ENCODE peak calls at places on chromosome 21, in nine cellular contexts. C, U, K, W, R, E, T, G and N are unnamed samples.

GRCh38 chr21:28359300-28359699 is 633.4 kb downstream of the LTN1 start:
- DNase-seq in C (no peak), U (no peak), K (no peak), W (no peak), R (no peak), E (no peak), T (no peak), G (no peak), N (no peak)

GRCh38 chr21:46326110-46326703 is 2.3 kb downstream of the PCNT start:
- DNase-seq in C (no peak), U (no peak), K (no peak), W (no peak), R (no peak), E (no peak), T (peak), G (no peak), N (no peak)

GRCh38 chr21:25370311-25370744 is 237.0 kb downstream of the MRPL39 start:
- DNase-seq in C (no peak), U (no peak), K (no peak), W (peak), R (peak), E (no peak), T (no peak), G (peak), N (peak)

GRCh38 chr21:30436986-30437385 is 3.1 kb upstream of the KRTAP15-1 start:
- DNase-seq in C (no peak), U (no peak), K (no peak), W (no peak), R (no peak), E (no peak), T (no peak), G (no peak), N (no peak)

GRCh38 chr21:43290529-43291346 is 121.9 kb downstream of the CRYAA start:
- DNase-seq in C (no peak), U (no peak), K (no peak), W (no peak), R (no peak), E (no peak), T (no peak), G (no peak), N (no peak)

GRCh38 chr21:45211661-45212060 is 76.0 kb downstream of the POFUT2 start:
- DNase-seq in C (no peak), U (no peak), K (no peak), W (no peak), R (no peak), E (peak), T (no peak), G (no peak), N (no peak)

GRCh38 chr21:15764878-15765277 is 35.1 kb downstream of the USP25 start:
- DNase-seq in C (no peak), U (no peak), K (no peak), W (no peak), R (no peak), E (no peak), T (no peak), G (no peak), N (no peak)

GRCh38 chr21:36641886-36642285 is 57.0 kb upstream of the SIM2 start:
- DNase-seq in C (no peak), U (no peak), K (no peak), W (no peak), R (no peak), E (no peak), T (no peak), G (no peak), N (no peak)

GRCh38 chr21:28745131-28746055 is 247.3 kb downstream of the LTN1 start:
- DNase-seq in C (peak), U (peak), K (peak), W (peak), R (peak), E (peak), T (peak), G (peak), N (peak)

GRCh38 chr21:21481238-21481637 is 483.0 kb downstream of the NCAM2 start:
- DNase-seq in C (no peak), U (no peak), K (no peak), W (no peak), R (no peak), E (no peak), T (no peak), G (no peak), N (no peak)

GRCh38 chr21:41768371-41769042 is 1.7 kb upstream of the RIPK4 start:
- DNase-seq in C (no peak), U (no peak), K (no peak), W (peak), R (peak), E (no peak), T (peak), G (peak), N (peak)

GRCh38 chr21:38534591-38534990 is 36.3 kb upstream of the ERG start:
- DNase-seq in C (no peak), U (no peak), K (no peak), W (no peak), R (no peak), E (no peak), T (no peak), G (no peak), N (no peak)

GRCh38 chr21:18759751-18760161 is 356.2 kb upstream of the TMPRSS15 start:
- DNase-seq in C (no peak), U (no peak), K (no peak), W (no peak), R (no peak), E (no peak), T (no peak), G (no peak), N (no peak)

GRCh38 chr21:26850116-26850643 is 5.0 kb upstream of the ADAMTS1 start:
- DNase-seq in C (peak), U (no peak), K (no peak), W (no peak), R (peak), E (no peak), T (peak), G (no peak), N (no peak)

GRCh38 chr21:34143783-34144182 is 70.4 kb downstream of the MRPS6 start:
- DNase-seq in C (no peak), U (no peak), K (no peak), W (no peak), R (no peak), E (no peak), T (no peak), G (no peak), N (no peak)

GRCh38 chr21:29342394-29342957 is 43.8 kb downstream of the BACH1 start:
- DNase-seq in C (peak), U (no peak), K (no peak), W (peak), R (peak), E (peak), T (no peak), G (peak), N (peak)

GRCh38 chr21:9741343-9741742 is 780.0 kb upstream of the TPTE start:
- DNase-seq in C (no peak), U (no peak), K (no peak), W (no peak), R (no peak), E (no peak), T (no peak), G (no peak), N (no peak)

GRCh38 chr21:35509004-35509704 is 460.1 kb upstream of the RUNX1 start:
- DNase-seq in C (no peak), U (no peak), K (no peak), W (no peak), R (no peak), E (no peak), T (no peak), G (no peak), N (no peak)

GRCh38 chr21:32949701-32950100 is 76.0 kb upstream of the OLIG2 start:
- DNase-seq in C (no peak), U (no peak), K (no peak), W (no peak), R (no peak), E (no peak), T (no peak), G (no peak), N (no peak)

GRCh38 chr21:16330340-16331319 is 600.8 kb downstream of the USP25 start:
- DNase-seq in C (peak), U (no peak), K (no peak), W (peak), R (peak), E (peak), T (peak), G (peak), N (peak)

GRCh38 chr21:32747396-32747795 is 19.6 kb upstream of the SYNJ1 start:
- DNase-seq in C (no peak), U (no peak), K (no peak), W (no peak), R (no peak), E (no peak), T (no peak), G (no peak), N (no peak)